ENCODE peak calls at places on chromosomes 12 and 14, in nine cellular contexts. Y is A549, N is K562, K is sigmoid colon, X is heart left ventricle, A is OCI-LY7, E is psoas muscle, V is MG63, P is aorta. I is an unnamed sample.

GRCh38 chr14:103718572-103718971 is 3.0 kb downstream of the ZFYVE21 start:
- DNase-seq in X (no peak), P (no peak), A (no peak), E (no peak), N (peak), K (no peak), Y (no peak), V (no peak), I (no peak)

GRCh38 chr12:27293463-27293862 is 39.2 kb upstream of the BMAL2 start:
- DNase-seq in A (no peak), Y (no peak), X (no peak), K (no peak), P (no peak), N (no peak), V (peak), E (no peak), I (no peak)

GRCh38 chr12:71719647-71720370 is 33.9 kb downstream of the TMEM19 start:
- DNase-seq in K (no peak), Y (no peak), V (no peak), P (no peak), E (no peak), N (no peak), X (no peak), A (no peak), I (no peak)

GRCh38 chr12:68012712-68013111 is 23.5 kb downstream of the IFNG-AS1 start:
- DNase-seq in V (no peak), Y (no peak), X (no peak), E (no peak), P (no peak), A (peak), N (no peak), K (no peak), I (no peak)

GRCh38 chr12:46401703-46402102 is 29.1 kb upstream of the SLC38A2 start:
- DNase-seq in K (no peak), V (peak), P (peak), Y (no peak), X (peak), E (no peak), N (no peak), A (no peak), I (no peak)

GRCh38 chr12:69527506-69528272 is 57.5 kb downstream of the FRS2 start:
- DNase-seq in E (no peak), Y (no peak), P (no peak), V (peak), A (no peak), N (no peak), K (no peak), X (no peak), I (no peak)

GRCh38 chr14:64654072-64654899 is 49.9 kb upstream of the PLEKHG3 start:
- DNase-seq in P (no peak), V (peak), K (no peak), E (no peak), X (no peak), N (no peak), A (no peak), Y (peak), I (no peak)

GRCh38 chr12:9334964-9335363 is 126.8 kb upstream of the PZP start:
- DNase-seq in Y (no peak), E (no peak), X (no peak), P (no peak), K (no peak), A (no peak), V (no peak), N (no peak), I (no peak)

GRCh38 chr12:53327435-53328042 is 6.1 kb upstream of the AAAS start:
- DNase-seq in Y (peak), K (no peak), A (peak), E (peak), X (no peak), V (no peak), P (no peak), N (peak), I (peak)

GRCh38 chr12:53950789-53951576 is 3.7 kb upstream of the HOXC12 start:
- DNase-seq in P (peak), E (peak), N (no peak), X (no peak), Y (no peak), A (no peak), V (no peak), K (no peak), I (no peak)

GRCh38 chr12:56102683-56103065 is 1.7 kb upstream of the PA2G4 start:
- DNase-seq in V (no peak), N (no peak), X (no peak), E (no peak), K (no peak), A (no peak), P (no peak), Y (no peak), I (no peak)

GRCh38 chr12:9751204-9752144 is 9.2 kb downstream of the CD69 start:
- DNase-seq in P (no peak), Y (peak), N (peak), X (no peak), E (no peak), A (peak), V (no peak), K (no peak), I (no peak)

GRCh38 chr12:19830461-19830860 is 391.2 kb downstream of the AEBP2 start:
- DNase-seq in N (no peak), A (no peak), X (no peak), P (no peak), Y (no peak), V (no peak), E (no peak), K (no peak), I (no peak)

GRCh38 chr12:62763827-62764226 is 171.1 kb downstream of the PPM1H start:
- DNase-seq in X (no peak), Y (no peak), K (no peak), V (no peak), E (no peak), N (no peak), P (no peak), A (no peak), I (no peak)

GRCh38 chr14:71319646-71320045 is 412.4 kb downstream of the PCNX1 start:
- DNase-seq in K (no peak), A (peak), Y (peak), P (no peak), X (no peak), E (no peak), V (peak), N (peak), I (no peak)

GRCh38 chr14:57382283-57382682 is 8.1 kb upstream of the NAA30 start:
- DNase-seq in P (no peak), N (no peak), K (no peak), X (no peak), Y (no peak), V (peak), A (no peak), E (no peak), I (no peak)

GRCh38 chr14:53929871-53930685 is 26.5 kb downstream of the BMP4 start:
- DNase-seq in K (no peak), X (no peak), E (no peak), P (no peak), V (no peak), A (peak), Y (peak), N (peak), I (no peak)

GRCh38 chr14:104550340-104550848 is 29.2 kb upstream of the C14orf180 start:
- DNase-seq in P (no peak), N (no peak), V (no peak), E (peak), X (peak), A (no peak), Y (no peak), K (peak), I (no peak)

GRCh38 chr14:24853446-24853845 is 196.5 kb downstream of the STXBP6 start:
- DNase-seq in P (no peak), V (no peak), E (no peak), A (no peak), X (no peak), Y (no peak), K (no peak), N (no peak), I (no peak)

GRCh38 chr14:54893151-54893760 is 9.4 kb downstream of the GCH1 start:
- DNase-seq in X (no peak), N (peak), K (no peak), P (no peak), A (peak), V (peak), E (no peak), Y (peak), I (no peak)

GRCh38 chr12:126069549-126070165 is 1004.4 kb downstream of the AACS start:
- DNase-seq in A (peak), N (peak), E (no peak), P (no peak), K (no peak), Y (peak), V (peak), X (no peak), I (no peak)

GRCh38 chr14:98769326-98769725 is 502.7 kb downstream of the BCL11B start:
- DNase-seq in K (no peak), A (no peak), N (no peak), X (no peak), Y (no peak), E (no peak), V (no peak), P (no peak), I (no peak)

GRCh38 chr12:16299403-16299802 is 21.9 kb upstream of the SLC15A5 start:
- DNase-seq in X (no peak), P (no peak), N (no peak), A (no peak), V (peak), E (no peak), Y (no peak), K (no peak), I (no peak)

GRCh38 chr14:35122696-35123387 is 490 bp downstream of the PRORP start:
- DNase-seq in V (no peak), P (no peak), X (no peak), E (no peak), Y (peak), K (no peak), N (peak), A (peak), I (no peak)

GRCh38 chr12:7369274-7369729 is 65.4 kb downstream of the ACSM4 start:
- DNase-seq in Y (no peak), A (no peak), E (peak), P (no peak), N (peak), V (peak), X (peak), K (no peak), I (no peak)

GRCh38 chr14:90455100-90455571 is 58.3 kb downstream of the CALM1 start:
- DNase-seq in V (no peak), A (no peak), Y (no peak), N (no peak), X (no peak), K (no peak), P (no peak), E (no peak), I (no peak)

GRCh38 chr14:97713023-97713422 is 915.8 kb downstream of the VRK1 start:
- DNase-seq in E (no peak), N (no peak), A (no peak), X (no peak), K (no peak), P (no peak), Y (no peak), V (no peak), I (no peak)

GRCh38 chr12:96510306-96510764 is 21.0 kb downstream of the CFAP54 start:
- DNase-seq in P (no peak), K (no peak), E (no peak), X (no peak), V (no peak), Y (no peak), A (no peak), N (no peak), I (no peak)

DNA sequence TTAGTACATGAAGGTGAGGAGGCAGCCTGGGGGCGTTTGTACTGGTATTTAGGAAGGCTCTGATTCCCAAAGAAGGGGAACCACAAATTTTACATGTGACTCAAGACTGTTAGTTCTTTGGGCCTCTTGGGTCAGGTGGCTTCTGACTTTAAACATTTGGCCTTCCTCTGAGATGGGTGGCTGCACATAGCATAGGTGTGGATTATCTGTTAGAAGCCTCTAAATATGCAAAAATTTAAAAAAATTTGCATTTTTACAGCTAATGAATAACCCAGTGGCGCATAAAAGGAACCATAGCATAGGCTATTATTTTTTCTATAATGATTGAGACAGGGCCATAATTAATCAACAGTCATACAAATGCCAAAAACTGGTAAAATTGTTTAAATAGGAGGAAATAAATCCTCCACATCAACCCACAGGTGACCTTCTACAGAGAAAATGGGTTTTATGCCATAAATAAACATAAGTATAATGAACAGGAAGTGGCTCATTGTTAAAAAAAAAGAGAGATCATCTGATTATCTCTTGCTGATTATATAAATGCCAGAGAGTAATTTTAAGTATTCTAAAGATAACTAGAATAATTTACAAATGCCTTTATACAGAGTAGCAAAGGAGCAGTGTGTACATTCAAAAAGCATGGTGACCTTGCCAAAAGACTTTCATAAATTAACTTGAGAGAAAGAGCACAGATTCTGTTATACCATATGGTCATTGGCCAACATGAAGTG is 284.2 kb upstream of the ATP2B1 start:
- DNase-seq in P (no peak), A (peak), E (no peak), K (no peak), Y (no peak), V (no peak), X (no peak), N (no peak), I (no peak)
- H3K4me3 ChIP-seq in P (no peak), A (no peak), E (no peak), K (no peak), Y (no peak), V (no peak), X (no peak), N (no peak), I (no peak)

DNA sequence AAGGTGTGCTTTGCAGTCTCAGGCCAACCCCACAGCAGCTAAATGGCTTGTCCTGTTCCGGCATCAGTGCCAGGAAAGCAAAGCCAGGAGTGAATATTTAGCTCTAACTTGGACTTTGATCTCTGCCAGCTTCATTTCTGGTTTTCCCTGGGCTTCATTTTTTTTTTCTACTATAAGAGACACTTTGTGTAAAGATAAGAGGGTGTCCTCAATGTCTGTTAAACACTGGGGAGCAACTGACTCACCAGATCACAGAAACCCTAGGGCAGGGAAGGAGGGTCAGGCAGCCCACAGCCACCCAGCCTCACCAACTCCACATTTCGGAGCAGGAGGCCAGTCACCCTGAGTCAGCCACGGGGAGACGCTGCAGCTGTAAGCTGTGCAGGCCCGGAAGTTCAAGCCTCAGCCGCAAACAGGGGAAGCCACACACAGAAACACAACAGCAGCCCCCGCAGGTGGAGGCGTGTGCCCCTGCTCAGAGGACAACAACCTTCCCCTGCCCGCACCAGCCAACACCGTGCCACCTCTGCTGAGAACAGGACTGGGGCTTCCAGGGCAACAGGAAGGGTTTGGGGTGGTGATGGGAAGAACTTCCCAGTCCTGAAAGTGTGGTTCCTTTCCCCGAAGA is 6.3 kb downstream of the TNFRSF1A start:
- DNase-seq in A (peak), Y (peak), K (peak), N (peak), V (peak), E (peak), X (peak), P (peak), I (peak)
- H3K4me3 ChIP-seq in A (peak), Y (peak), K (peak), N (peak), V (peak), E (peak), X (peak), P (no peak), I (peak)

GRCh38 chr12:124475295-124476010 is 92.0 kb downstream of the NCOR2 start:
- DNase-seq in E (peak), Y (no peak), V (no peak), N (no peak), P (no peak), K (no peak), X (peak), A (no peak), I (no peak)
- H3K4me3 ChIP-seq in E (no peak), Y (no peak), V (no peak), N (no peak), P (no peak), K (no peak), X (no peak), A (no peak), I (no peak)

GRCh38 chr12:51863921-51864700 is 15.6 kb upstream of the FIGNL2 start:
- DNase-seq in X (no peak), N (no peak), E (peak), A (no peak), V (no peak), Y (no peak), P (peak), K (no peak), I (no peak)
- H3K4me3 ChIP-seq in X (peak), N (no peak), E (peak), A (no peak), V (no peak), Y (no peak), P (no peak), K (peak), I (peak)

DNA sequence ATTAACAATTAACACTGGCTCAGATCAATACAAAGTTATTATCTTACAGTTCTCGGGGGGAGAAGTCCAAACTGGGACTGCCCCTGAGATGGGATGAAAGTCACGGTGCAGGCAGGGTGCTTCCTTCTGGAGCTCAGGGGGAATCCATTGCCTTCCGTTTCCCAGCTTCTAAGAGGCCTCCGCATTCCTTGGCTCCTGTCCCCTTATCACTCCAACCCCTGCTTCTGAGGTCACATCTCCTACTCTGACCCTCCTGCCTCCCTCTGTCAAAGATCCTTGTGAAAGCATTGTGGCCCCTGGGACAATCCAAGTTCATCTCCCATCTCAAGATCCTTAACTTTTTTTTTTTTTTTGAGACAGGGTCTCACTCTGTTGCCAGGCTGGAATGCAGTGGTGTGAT is 30.8 kb downstream of the SCARB1 start:
- DNase-seq in X (no peak), V (no peak), A (no peak), N (no peak), K (no peak), E (no peak), Y (no peak), P (no peak), I (no peak)
- H3K4me3 ChIP-seq in X (no peak), V (no peak), A (no peak), N (no peak), K (no peak), E (no peak), Y (no peak), P (no peak), I (no peak)

DNA sequence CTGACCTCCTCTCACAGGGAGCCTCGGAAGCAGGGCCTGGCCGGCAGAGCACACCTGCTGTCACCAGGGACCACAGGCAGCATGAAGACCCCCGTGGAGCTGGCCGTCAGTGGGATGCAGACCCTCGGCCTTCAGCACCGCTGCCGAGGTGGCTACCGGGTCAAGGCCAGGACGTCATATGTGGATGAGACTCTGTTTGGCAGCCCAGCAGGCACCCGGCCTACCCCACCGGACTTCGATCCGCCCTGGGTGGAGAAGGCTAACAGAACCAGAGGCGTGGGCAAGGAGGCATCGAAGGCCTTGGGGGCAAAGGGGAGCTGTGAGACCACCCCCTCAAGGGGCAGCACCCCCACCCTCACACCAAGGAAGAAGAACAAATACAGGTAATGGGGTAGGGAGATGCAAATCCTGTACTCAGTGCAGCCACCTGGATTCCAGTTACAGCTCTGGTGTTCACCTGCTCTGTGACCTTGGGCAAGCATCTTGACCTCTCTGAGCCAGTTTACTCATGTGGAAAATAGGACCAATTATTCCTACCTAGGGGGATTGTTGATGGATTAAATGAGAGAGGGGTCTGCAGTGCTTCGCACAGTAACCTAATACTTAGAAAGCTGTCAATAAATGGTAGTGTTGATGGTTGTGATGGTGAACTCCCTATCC is 1.3 kb downstream of the RITA1 start:
- DNase-seq in N (no peak), P (peak), K (no peak), A (no peak), Y (no peak), X (no peak), E (no peak), V (no peak), I (no peak)
- H3K4me3 ChIP-seq in N (peak), P (no peak), K (no peak), A (peak), Y (peak), X (peak), E (peak), V (peak), I (peak)

GRCh38 chr12:14953752-14954151 is 7.6 kb downstream of the ARHGDIB start:
- DNase-seq in N (no peak), V (no peak), K (no peak), X (no peak), P (no peak), Y (no peak), E (no peak), A (no peak), I (no peak)
- H3K4me3 ChIP-seq in N (no peak), V (no peak), K (no peak), X (no peak), P (no peak), Y (no peak), E (no peak), A (peak), I (no peak)

DNA sequence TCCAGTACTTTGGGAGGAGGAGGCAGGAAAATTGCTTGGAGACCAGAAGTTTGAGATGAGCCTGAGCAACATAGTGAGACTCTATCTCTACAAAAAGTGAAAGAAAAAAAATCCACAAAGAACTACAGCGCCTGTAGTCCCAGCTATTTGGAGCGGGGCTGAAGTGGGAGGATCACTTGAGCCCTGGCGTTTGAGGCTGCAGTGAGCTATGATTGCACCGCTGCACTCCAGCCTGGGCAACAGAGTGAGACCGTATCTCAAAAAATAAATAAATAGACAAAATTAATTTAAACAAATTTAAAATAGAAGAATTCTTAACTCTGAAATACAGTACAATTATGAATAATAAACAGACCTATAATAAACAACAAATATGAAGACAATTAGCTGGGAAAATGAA is 40.9 kb downstream of the ATL1 start:
- DNase-seq in N (peak), P (no peak), K (no peak), E (no peak), A (no peak), Y (no peak), X (no peak), V (no peak), I (no peak)
- H3K4me3 ChIP-seq in N (no peak), P (no peak), K (no peak), E (no peak), A (no peak), Y (peak), X (no peak), V (no peak), I (no peak)

DNA sequence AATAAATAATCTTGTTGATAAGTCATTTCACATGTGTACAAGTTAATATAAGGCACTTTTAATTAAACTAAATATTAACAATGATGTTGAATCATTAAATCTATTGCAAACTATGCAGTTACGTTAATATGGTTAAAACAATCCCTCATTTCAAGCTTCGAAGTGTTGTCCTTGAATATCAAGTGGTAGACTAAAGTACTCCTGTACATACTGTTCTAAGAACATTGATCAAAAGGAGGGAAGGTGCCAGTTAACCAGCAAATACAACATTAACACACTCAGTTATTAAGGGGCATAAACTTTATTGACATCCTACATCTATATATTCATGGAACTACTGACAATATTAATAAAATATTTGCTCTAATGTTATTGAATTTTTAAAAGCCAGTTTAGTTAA is 8.7 kb downstream of the BCAT1 start:
- DNase-seq in K (no peak), A (no peak), Y (no peak), P (no peak), X (no peak), E (no peak), V (no peak), N (no peak), I (no peak)
- H3K4me3 ChIP-seq in K (no peak), A (no peak), Y (no peak), P (no peak), X (no peak), E (no peak), V (no peak), N (no peak), I (no peak)

I was measured in coronary artery.